ENCODE peak calls at places on chromosomes 6 and 20, in eight cellular contexts. One of them, this sample, is unnamed. For H3K4me1, the result is how much of the 10 kb centered on the place peaks cover.

GRCh38 chr6:148521586-148521985 is 178.9 kb downstream of the SASH1 start:
- DNase-seq in SJCRH30: no peak
- DNase-seq in Peyer's patch: no peak
- DNase-seq in esophagus muscularis mucosa: no peak
- DNase-seq in BE2C: no peak
- DNase-seq in CD4-positive, CD25-positive, alpha-beta regulatory T cell: no peak
- DNase-seq in testis: no peak
- DNase-seq in OCI-LY7: no peak
- DNase-seq in this sample: no peak

GRCh38 chr6:43263314-43264178 is 20.3 kb downstream of the TTBK1 start:
- DNase-seq in testis: peak
- DNase-seq in Peyer's patch: peak
- DNase-seq in SJCRH30: peak
- DNase-seq in OCI-LY7: peak
- DNase-seq in BE2C: peak
- DNase-seq in esophagus muscularis mucosa: no peak
- DNase-seq in CD4-positive, CD25-positive, alpha-beta regulatory T cell: peak
- DNase-seq in this sample: peak

GRCh38 chr20:48738399-48739304 is 89.1 kb downstream of the PREX1 start:
- DNase-seq in esophagus muscularis mucosa: no peak
- DNase-seq in testis: no peak
- DNase-seq in SJCRH30: peak
- DNase-seq in Peyer's patch: no peak
- DNase-seq in CD4-positive, CD25-positive, alpha-beta regulatory T cell: no peak
- DNase-seq in BE2C: no peak
- DNase-seq in OCI-LY7: peak
- DNase-seq in this sample: no peak

GRCh38 chr20:51106011-51106410 is 83.1 kb upstream of the KCNG1 start:
- DNase-seq in Peyer's patch: no peak
- DNase-seq in testis: no peak
- DNase-seq in OCI-LY7: no peak
- DNase-seq in BE2C: no peak
- DNase-seq in SJCRH30: no peak
- DNase-seq in CD4-positive, CD25-positive, alpha-beta regulatory T cell: no peak
- DNase-seq in esophagus muscularis mucosa: no peak
- DNase-seq in this sample: no peak

GRCh38 chr6:4101298-4101697 is 22.4 kb upstream of the FAM217A start:
- DNase-seq in Peyer's patch: no peak
- DNase-seq in testis: no peak
- DNase-seq in esophagus muscularis mucosa: no peak
- DNase-seq in SJCRH30: no peak
- DNase-seq in CD4-positive, CD25-positive, alpha-beta regulatory T cell: no peak
- DNase-seq in BE2C: no peak
- DNase-seq in OCI-LY7: no peak
- DNase-seq in this sample: no peak

GRCh38 chr6:133286765-133287164 is 45.6 kb downstream of the EYA4 start:
- DNase-seq in esophagus muscularis mucosa: no peak
- DNase-seq in testis: no peak
- DNase-seq in CD4-positive, CD25-positive, alpha-beta regulatory T cell: no peak
- DNase-seq in SJCRH30: peak
- DNase-seq in BE2C: peak
- DNase-seq in OCI-LY7: peak
- DNase-seq in Peyer's patch: no peak
- DNase-seq in this sample: no peak

GRCh38 chr6:148878683-148879082 is 131.9 kb downstream of the UST start:
- DNase-seq in CD4-positive, CD25-positive, alpha-beta regulatory T cell: no peak
- DNase-seq in BE2C: no peak
- DNase-seq in testis: no peak
- DNase-seq in Peyer's patch: no peak
- DNase-seq in esophagus muscularis mucosa: no peak
- DNase-seq in SJCRH30: no peak
- DNase-seq in OCI-LY7: no peak
- DNase-seq in this sample: no peak

GRCh38 chr20:33672426-33673114 is 1.7 kb downstream of the NECAB3 start:
- DNase-seq in CD4-positive, CD25-positive, alpha-beta regulatory T cell: no peak
- DNase-seq in testis: no peak
- DNase-seq in OCI-LY7: no peak
- DNase-seq in SJCRH30: peak
- DNase-seq in Peyer's patch: no peak
- DNase-seq in esophagus muscularis mucosa: no peak
- DNase-seq in BE2C: no peak
- DNase-seq in this sample: no peak

GRCh38 chr6:4377635-4378034 is 242.3 kb upstream of the ECI2 start:
- DNase-seq in testis: no peak
- DNase-seq in BE2C: no peak
- DNase-seq in SJCRH30: no peak
- DNase-seq in Peyer's patch: no peak
- DNase-seq in esophagus muscularis mucosa: no peak
- DNase-seq in OCI-LY7: no peak
- DNase-seq in CD4-positive, CD25-positive, alpha-beta regulatory T cell: no peak
- DNase-seq in this sample: no peak

GRCh38 chr20:51470907-51471411 is 71.6 kb downstream of the NFATC2 start:
- DNase-seq in BE2C: no peak
- DNase-seq in SJCRH30: no peak
- DNase-seq in testis: no peak
- DNase-seq in esophagus muscularis mucosa: no peak
- DNase-seq in CD4-positive, CD25-positive, alpha-beta regulatory T cell: no peak
- DNase-seq in OCI-LY7: no peak
- DNase-seq in Peyer's patch: no peak
- DNase-seq in this sample: no peak

GRCh38 chr6:30044630-30045029 is 16.4 kb upstream of the POLR1H start:
- DNase-seq in SJCRH30: peak
- DNase-seq in OCI-LY7: no peak
- DNase-seq in CD4-positive, CD25-positive, alpha-beta regulatory T cell: no peak
- DNase-seq in testis: no peak
- DNase-seq in Peyer's patch: no peak
- DNase-seq in esophagus muscularis mucosa: no peak
- DNase-seq in BE2C: no peak
- DNase-seq in this sample: no peak

DNA sequence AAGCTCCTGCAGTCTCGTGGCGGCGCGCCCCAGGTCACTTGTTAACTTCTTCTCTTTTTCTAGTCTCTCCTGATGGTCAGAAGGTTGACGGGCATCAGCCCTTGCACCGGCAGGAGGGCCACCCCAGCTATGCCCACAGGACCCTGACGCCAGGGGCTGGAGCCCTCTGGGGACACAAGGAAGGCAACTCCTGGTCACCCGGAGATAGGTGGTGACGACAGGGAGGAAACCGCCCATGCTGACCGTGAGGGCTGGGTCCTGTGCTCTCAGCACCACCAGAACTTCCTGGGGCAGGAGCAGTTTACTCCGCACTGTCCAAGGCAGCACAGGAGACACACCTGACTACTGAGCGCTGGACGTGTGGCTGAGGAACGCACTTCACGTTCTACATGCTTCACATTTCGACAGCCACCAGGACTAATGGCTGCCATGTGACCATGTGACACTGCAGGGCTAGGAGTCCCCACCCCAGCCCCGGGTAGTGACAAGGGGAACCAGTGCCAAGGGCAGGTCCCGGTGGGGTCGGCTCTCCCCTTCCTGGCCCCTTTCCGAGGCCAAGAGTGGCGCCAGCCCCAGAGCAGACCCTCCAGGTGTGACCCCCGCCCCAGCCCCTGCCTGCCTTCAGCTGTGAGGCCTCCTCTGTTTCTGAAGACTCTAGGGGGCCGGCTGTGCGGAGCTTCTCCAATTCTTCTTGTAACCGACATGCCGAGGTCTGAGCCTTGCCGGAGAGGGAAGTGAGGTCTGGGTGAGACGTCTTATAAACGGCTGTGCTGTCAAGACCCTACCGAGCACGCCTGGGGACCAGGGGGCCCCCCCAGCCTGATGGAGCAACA is 45.2 kb downstream of the DSTN start:
- DNase-seq in BE2C: no peak
- DNase-seq in CD4-positive, CD25-positive, alpha-beta regulatory T cell: no peak
- DNase-seq in testis: no peak
- DNase-seq in SJCRH30: no peak
- DNase-seq in OCI-LY7: no peak
- DNase-seq in Peyer's patch: peak
- DNase-seq in esophagus muscularis mucosa: no peak
- DNase-seq in this sample: peak
- H3K4me1 ChIP-seq in BE2C: under half
- H3K4me1 ChIP-seq in CD4-positive, CD25-positive, alpha-beta regulatory T cell: under half
- H3K4me1 ChIP-seq in testis: under half
- H3K4me1 ChIP-seq in SJCRH30: under half
- H3K4me1 ChIP-seq in OCI-LY7: under half
- H3K4me1 ChIP-seq in Peyer's patch: under half
- H3K4me1 ChIP-seq in esophagus muscularis mucosa: half or more
- H3K4me1 ChIP-seq in this sample: under half

DNA sequence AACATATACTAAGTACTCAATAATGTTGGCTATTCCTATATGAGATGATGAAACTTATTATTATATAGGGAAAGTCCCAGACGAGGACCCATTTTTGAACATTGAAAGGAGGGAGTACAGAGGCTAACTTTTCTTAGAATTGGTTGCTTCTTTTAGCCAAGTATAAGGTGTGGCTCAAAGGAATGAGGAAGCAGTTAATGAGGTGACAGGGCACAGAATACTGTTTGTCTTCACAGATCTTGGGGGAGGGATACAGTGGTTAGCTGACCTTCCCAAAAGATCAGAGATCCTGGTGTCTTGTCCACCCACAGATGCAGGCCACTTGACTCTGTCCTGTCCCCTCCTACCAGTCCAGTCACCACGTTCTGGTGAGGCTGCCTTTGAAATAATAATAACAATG is 67.8 kb upstream of the EPB41L1 start:
- DNase-seq in Peyer's patch: no peak
- DNase-seq in OCI-LY7: no peak
- DNase-seq in CD4-positive, CD25-positive, alpha-beta regulatory T cell: no peak
- DNase-seq in testis: no peak
- DNase-seq in esophagus muscularis mucosa: no peak
- DNase-seq in SJCRH30: no peak
- DNase-seq in BE2C: no peak
- DNase-seq in this sample: peak
- H3K4me1 ChIP-seq in Peyer's patch: under half
- H3K4me1 ChIP-seq in OCI-LY7: under half
- H3K4me1 ChIP-seq in CD4-positive, CD25-positive, alpha-beta regulatory T cell: under half
- H3K4me1 ChIP-seq in testis: under half
- H3K4me1 ChIP-seq in esophagus muscularis mucosa: under half
- H3K4me1 ChIP-seq in SJCRH30: under half
- H3K4me1 ChIP-seq in BE2C: under half
- H3K4me1 ChIP-seq in this sample: under half

GRCh38 chr20:39631557-39631956 is 669.4 kb downstream of the DHX35 start:
- DNase-seq in BE2C: no peak
- DNase-seq in Peyer's patch: no peak
- DNase-seq in esophagus muscularis mucosa: peak
- DNase-seq in testis: no peak
- DNase-seq in CD4-positive, CD25-positive, alpha-beta regulatory T cell: no peak
- DNase-seq in SJCRH30: no peak
- DNase-seq in OCI-LY7: no peak
- DNase-seq in this sample: no peak
- H3K4me1 ChIP-seq in BE2C: under half
- H3K4me1 ChIP-seq in Peyer's patch: under half
- H3K4me1 ChIP-seq in esophagus muscularis mucosa: under half
- H3K4me1 ChIP-seq in testis: under half
- H3K4me1 ChIP-seq in CD4-positive, CD25-positive, alpha-beta regulatory T cell: under half
- H3K4me1 ChIP-seq in SJCRH30: under half
- H3K4me1 ChIP-seq in OCI-LY7: under half
- H3K4me1 ChIP-seq in this sample: under half

GRCh38 chr6:79073888-79074287 is 4.2 kb downstream of the PHIP start:
- DNase-seq in CD4-positive, CD25-positive, alpha-beta regulatory T cell: no peak
- DNase-seq in testis: no peak
- DNase-seq in OCI-LY7: no peak
- DNase-seq in esophagus muscularis mucosa: no peak
- DNase-seq in BE2C: no peak
- DNase-seq in Peyer's patch: no peak
- DNase-seq in SJCRH30: no peak
- DNase-seq in this sample: no peak
- H3K4me1 ChIP-seq in CD4-positive, CD25-positive, alpha-beta regulatory T cell: under half
- H3K4me1 ChIP-seq in testis: under half
- H3K4me1 ChIP-seq in OCI-LY7: half or more
- H3K4me1 ChIP-seq in esophagus muscularis mucosa: half or more
- H3K4me1 ChIP-seq in BE2C: under half
- H3K4me1 ChIP-seq in Peyer's patch: under half
- H3K4me1 ChIP-seq in SJCRH30: under half
- H3K4me1 ChIP-seq in this sample: under half

DNA sequence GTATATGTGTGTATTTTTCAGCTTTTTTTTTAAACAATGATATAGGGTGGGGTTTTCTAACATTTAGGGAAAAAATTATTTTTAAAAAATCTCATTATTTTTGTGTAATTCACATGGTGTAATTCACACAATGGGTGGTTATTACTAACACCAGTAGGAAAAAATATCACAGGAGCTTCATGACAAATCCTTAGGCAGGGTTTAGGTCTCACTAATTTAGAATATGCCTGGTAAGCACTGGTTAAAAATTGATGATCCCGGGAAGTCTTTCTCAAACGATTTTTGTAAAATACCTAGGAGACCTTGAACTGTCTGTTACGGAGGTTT is 29.5 kb upstream of the ZNF217 start:
- DNase-seq in SJCRH30: no peak
- DNase-seq in BE2C: no peak
- DNase-seq in Peyer's patch: no peak
- DNase-seq in esophagus muscularis mucosa: no peak
- DNase-seq in OCI-LY7: no peak
- DNase-seq in CD4-positive, CD25-positive, alpha-beta regulatory T cell: no peak
- DNase-seq in testis: no peak
- DNase-seq in this sample: no peak
- H3K4me1 ChIP-seq in SJCRH30: under half
- H3K4me1 ChIP-seq in BE2C: under half
- H3K4me1 ChIP-seq in Peyer's patch: under half
- H3K4me1 ChIP-seq in esophagus muscularis mucosa: under half
- H3K4me1 ChIP-seq in OCI-LY7: half or more
- H3K4me1 ChIP-seq in CD4-positive, CD25-positive, alpha-beta regulatory T cell: under half
- H3K4me1 ChIP-seq in testis: under half
- H3K4me1 ChIP-seq in this sample: under half

GRCh38 chr20:43922614-43923013 is 8.0 kb downstream of the TOX2 start:
- DNase-seq in BE2C: no peak
- DNase-seq in CD4-positive, CD25-positive, alpha-beta regulatory T cell: no peak
- DNase-seq in testis: no peak
- DNase-seq in Peyer's patch: no peak
- DNase-seq in SJCRH30: no peak
- DNase-seq in esophagus muscularis mucosa: no peak
- DNase-seq in OCI-LY7: no peak
- DNase-seq in this sample: no peak

GRCh38 chr20:43925215-43925614 is 10.6 kb downstream of the TOX2 start:
- DNase-seq in OCI-LY7: no peak
- DNase-seq in testis: no peak
- DNase-seq in CD4-positive, CD25-positive, alpha-beta regulatory T cell: peak
- DNase-seq in SJCRH30: peak
- DNase-seq in Peyer's patch: no peak
- DNase-seq in esophagus muscularis mucosa: no peak
- DNase-seq in BE2C: no peak
- DNase-seq in this sample: no peak

GRCh38 chr20:43923322-43923721 is 8.7 kb downstream of the TOX2 start:
- DNase-seq in BE2C: no peak
- DNase-seq in testis: no peak
- DNase-seq in OCI-LY7: no peak
- DNase-seq in Peyer's patch: no peak
- DNase-seq in SJCRH30: no peak
- DNase-seq in esophagus muscularis mucosa: no peak
- DNase-seq in CD4-positive, CD25-positive, alpha-beta regulatory T cell: no peak
- DNase-seq in this sample: no peak

GRCh38 chr20:43925786-43926185 is 11.1 kb downstream of the TOX2 start:
- DNase-seq in Peyer's patch: peak
- DNase-seq in OCI-LY7: no peak
- DNase-seq in esophagus muscularis mucosa: no peak
- DNase-seq in SJCRH30: peak
- DNase-seq in CD4-positive, CD25-positive, alpha-beta regulatory T cell: no peak
- DNase-seq in testis: peak
- DNase-seq in BE2C: no peak
- DNase-seq in this sample: peak

GRCh38 chr20:43923917-43924316 is 9.3 kb downstream of the TOX2 start:
- DNase-seq in Peyer's patch: no peak
- DNase-seq in testis: no peak
- DNase-seq in SJCRH30: no peak
- DNase-seq in esophagus muscularis mucosa: no peak
- DNase-seq in CD4-positive, CD25-positive, alpha-beta regulatory T cell: no peak
- DNase-seq in OCI-LY7: no peak
- DNase-seq in BE2C: no peak
- DNase-seq in this sample: no peak
- H3K4me1 ChIP-seq in Peyer's patch: under half
- H3K4me1 ChIP-seq in testis: under half
- H3K4me1 ChIP-seq in SJCRH30: under half
- H3K4me1 ChIP-seq in esophagus muscularis mucosa: under half
- H3K4me1 ChIP-seq in CD4-positive, CD25-positive, alpha-beta regulatory T cell: under half
- H3K4me1 ChIP-seq in OCI-LY7: under half
- H3K4me1 ChIP-seq in BE2C: under half
- H3K4me1 ChIP-seq in this sample: under half

This sample was measured in aorta.